ENCODE peak calls at places on chromosome 5, in four cellular contexts. S is H1, V is GM12878, D is HepG2. T is an unnamed sample.

GRCh38 chr5:30781642-30782041 is 411.8 kb upstream of the CDH6 start:
- DNase-seq in V (no peak), S (no peak), D (no peak), T (no peak)

GRCh38 chr5:120464627-120465280 is 654 bp downstream of the PRR16 start:
- DNase-seq in S (no peak), V (no peak), D (no peak), T (no peak)

GRCh38 chr5:75886706-75887105 is 169.5 kb upstream of the POC5 start:
- DNase-seq in S (no peak), V (no peak), D (no peak), T (no peak)

GRCh38 chr5:89315194-89315593 is 432.2 kb upstream of the MEF2C start:
- DNase-seq in S (no peak), V (no peak), D (no peak), T (no peak)

GRCh38 chr5:119179857-119180641 is 109.2 kb downstream of the DMXL1 start:
- DNase-seq in V (no peak), D (no peak), S (no peak), T (no peak)

GRCh38 chr5:160774006-160774405 is 78.0 kb downstream of the ATP10B start:
- DNase-seq in S (no peak), D (no peak), V (no peak), T (no peak)

GRCh38 chr5:125874057-125874456 is 549.2 kb upstream of the GRAMD2B start:
- DNase-seq in S (no peak), V (no peak), D (no peak), T (no peak)

GRCh38 chr5:107257885-107258520 is 412.7 kb downstream of the EFNA5 start:
- DNase-seq in V (peak), S (no peak), D (no peak), T (no peak)

GRCh38 chr5:178207917-178208280 is 3.6 kb downstream of the HNRNPAB start:
- DNase-seq in S (no peak), D (no peak), V (no peak), T (no peak)

GRCh38 chr5:29161897-29162296 is 2031.6 kb upstream of the CDH6 start:
- DNase-seq in D (no peak), S (no peak), V (no peak), T (no peak)

GRCh38 chr5:154087260-154087659 is 48.5 kb downstream of the MFAP3 start:
- DNase-seq in D (no peak), S (no peak), V (no peak), T (no peak)

GRCh38 chr5:31937703-31938102 is 236.4 kb downstream of the GOLPH3 start:
- DNase-seq in V (no peak), D (no peak), S (no peak), T (no peak)

GRCh38 chr5:101976933-101977332 is 319.2 kb downstream of the SLCO4C1 start:
- DNase-seq in D (no peak), S (no peak), V (no peak), T (no peak)

GRCh38 chr5:168219515-168220410 is 71.7 kb upstream of the WWC1 start:
- DNase-seq in D (peak), S (peak), V (peak), T (peak)
- TF ChIP-seq SRF in D (no peak), S (no peak), V (no peak), T (no peak)

GRCh38 chr5:15008476-15008875 is 136.9 kb upstream of the ANKH start:
- DNase-seq in S (no peak), V (no peak), D (peak), T (no peak)

GRCh38 chr5:15010936-15011335 is 139.4 kb upstream of the ANKH start:
- DNase-seq in V (no peak), D (peak), S (no peak), T (no peak)

GRCh38 chr5:15009420-15009819 is 137.8 kb upstream of the ANKH start:
- DNase-seq in V (no peak), S (no peak), D (peak), T (no peak)

GRCh38 chr5:15007549-15008142 is 136.1 kb upstream of the ANKH start:
- DNase-seq in V (no peak), S (no peak), D (no peak), T (no peak)

DNA sequence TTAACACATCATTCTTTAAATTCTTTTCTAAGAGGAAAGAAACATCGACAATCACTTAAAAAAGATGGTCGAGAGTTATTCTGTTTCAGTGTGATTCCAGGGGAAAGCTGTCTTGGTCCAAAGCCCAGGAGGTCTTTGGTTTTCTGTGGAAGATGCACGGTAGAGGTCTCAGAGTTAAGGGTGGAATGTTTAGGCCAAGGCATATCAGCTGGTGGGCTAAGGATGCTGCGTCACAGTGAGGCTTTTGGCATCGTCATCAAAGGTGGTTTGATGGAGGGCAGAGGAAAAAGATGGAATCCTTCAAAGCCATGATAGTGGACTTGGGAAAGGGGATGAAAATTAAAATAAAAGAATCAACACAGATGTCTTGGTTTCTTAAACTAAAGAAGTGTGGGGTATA is 137.3 kb upstream of the ANKH start:
- DNase-seq in D (peak), V (no peak), S (no peak), T (no peak)
- TF ChIP-seq CHD2 in D (no peak), V (no peak), S (no peak), T (no peak)

GRCh38 chr5:157219491-157220271 is 39.0 kb downstream of the ITK start:
- DNase-seq in S (no peak), V (peak), D (no peak), T (no peak)

GRCh38 chr5:157217289-157218024 is 36.8 kb downstream of the ITK start:
- DNase-seq in D (no peak), S (no peak), V (no peak), T (no peak)

GRCh38 chr5:157225463-157226422 is 40.2 kb upstream of the CYFIP2 start:
- DNase-seq in D (no peak), S (no peak), V (no peak), T (no peak)

DNA sequence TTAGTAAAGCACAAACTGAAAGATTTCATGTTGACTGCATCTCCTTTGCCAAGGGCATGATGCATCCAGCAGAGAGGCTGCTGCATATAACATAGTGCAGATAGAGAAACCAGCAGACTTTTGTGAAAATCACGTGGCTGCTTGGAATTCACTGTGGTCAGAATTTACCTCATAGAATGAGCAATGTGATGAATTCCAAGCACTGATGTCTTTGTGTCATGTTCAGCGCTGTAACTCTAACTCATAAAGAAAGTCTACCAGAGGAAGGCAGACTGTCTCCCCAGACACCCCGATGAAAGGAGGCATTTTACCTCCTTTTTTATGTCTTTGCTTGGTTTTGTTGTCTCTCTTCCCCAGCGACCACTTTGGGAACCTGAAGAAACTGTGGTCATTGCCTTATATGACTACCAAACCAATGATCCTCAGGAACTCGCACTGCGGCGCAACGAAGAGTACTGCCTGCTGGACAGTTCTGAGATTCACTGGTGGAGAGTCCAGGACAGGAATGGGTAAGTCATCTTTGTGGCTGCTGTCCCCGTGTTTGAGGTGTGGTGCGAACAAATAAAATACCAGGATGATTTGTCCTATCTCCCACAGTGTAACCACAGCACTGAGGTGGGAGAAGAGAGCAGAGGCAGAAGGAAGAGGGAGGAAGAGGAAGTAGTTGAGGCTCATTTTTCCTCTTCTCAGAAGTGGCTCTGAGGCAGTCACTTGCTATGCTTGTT is 42.0 kb downstream of the ITK start:
- DNase-seq in S (no peak), V (no peak), D (no peak), T (no peak)
- TF ChIP-seq SRF in S (no peak), V (no peak), D (no peak), T (no peak)

GRCh38 chr5:103275851-103276250 is 17.3 kb downstream of the MACIR start:
- DNase-seq in D (no peak), V (no peak), S (no peak), T (no peak)

GRCh38 chr5:103272377-103272776 is 13.8 kb downstream of the MACIR start:
- DNase-seq in S (no peak), V (no peak), D (no peak), T (no peak)

GRCh38 chr5:103270581-103270980 is 12.0 kb downstream of the MACIR start:
- DNase-seq in S (no peak), D (no peak), V (no peak), T (no peak)

GRCh38 chr5:103273952-103274351 is 15.4 kb downstream of the MACIR start:
- DNase-seq in D (no peak), V (no peak), S (no peak), T (no peak)

GRCh38 chr5:103271570-103272289 is 13.2 kb downstream of the MACIR start:
- DNase-seq in S (no peak), V (no peak), D (no peak), T (no peak)
- TF ChIP-seq CHD2 in S (no peak), V (no peak), D (no peak), T (no peak)

GRCh38 chr5:77282337-77283027 is 72.0 kb downstream of the PDE8B start:
- DNase-seq in V (no peak), S (no peak), D (no peak), T (no peak)
- TF ChIP-seq SRF in V (no peak), S (no peak), D (no peak), T (no peak)

DNA sequence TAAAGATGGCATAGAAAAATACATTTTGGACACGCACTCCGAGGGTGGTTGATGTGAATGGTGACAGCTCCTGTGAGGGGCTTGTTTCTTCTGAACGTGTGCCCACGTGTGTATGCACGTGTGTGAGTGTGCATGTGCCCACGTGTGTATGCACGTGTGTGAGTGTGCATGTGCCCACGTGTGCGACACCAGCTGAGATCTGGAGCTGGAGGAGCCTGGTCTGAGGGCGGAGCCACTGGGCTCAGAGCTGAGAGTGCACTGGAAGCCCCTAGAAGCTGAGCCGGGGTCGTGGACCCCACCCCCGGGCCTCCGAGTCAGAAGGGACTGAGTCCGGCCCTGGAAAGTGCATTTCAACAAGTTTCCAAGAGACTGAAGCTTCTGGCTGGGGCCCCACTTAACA is 282.5 kb upstream of the IRX4 start:
- DNase-seq in V (no peak), D (no peak), S (no peak), T (no peak)
- TF ChIP-seq CHD2 in V (no peak), D (no peak), S (no peak), T (no peak)

DNA sequence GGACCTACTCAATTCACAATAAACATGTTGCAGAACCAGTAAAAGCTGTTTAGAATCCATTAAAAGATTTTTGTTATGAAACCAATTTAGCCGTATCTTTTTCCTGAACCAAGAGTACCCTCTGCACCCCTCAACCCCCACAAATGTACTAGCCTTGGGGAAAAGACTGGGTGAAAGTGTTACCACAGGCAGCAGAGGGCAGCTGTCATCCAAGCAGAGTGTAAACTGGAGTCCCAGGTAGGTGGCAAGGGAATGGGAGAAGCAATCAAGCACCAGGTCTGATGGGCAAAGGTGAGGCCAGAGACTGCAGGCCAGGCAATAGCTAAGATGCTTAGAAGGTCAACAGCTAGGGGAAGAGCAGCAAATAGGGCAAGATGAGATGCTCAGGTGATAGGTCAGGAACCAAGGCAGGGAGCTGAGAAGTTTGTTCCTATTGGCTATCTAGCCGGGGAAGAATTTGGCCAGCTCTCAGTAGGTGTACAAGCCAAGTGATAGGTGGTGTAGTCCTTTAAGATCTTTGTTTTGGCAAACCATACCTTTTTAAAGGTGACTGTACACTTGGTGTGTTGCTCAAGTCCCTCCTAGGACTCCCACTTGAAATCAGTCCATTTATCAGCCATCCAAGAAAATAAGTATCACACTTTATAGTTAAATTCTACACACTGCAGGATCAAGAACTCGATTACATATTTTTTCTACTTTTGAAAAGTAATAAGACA is 77.8 kb upstream of the CCDC112 start:
- DNase-seq in V (no peak), D (no peak), S (no peak), T (no peak)
- TF ChIP-seq SRF in V (no peak), D (no peak), S (no peak), T (no peak)

DNA sequence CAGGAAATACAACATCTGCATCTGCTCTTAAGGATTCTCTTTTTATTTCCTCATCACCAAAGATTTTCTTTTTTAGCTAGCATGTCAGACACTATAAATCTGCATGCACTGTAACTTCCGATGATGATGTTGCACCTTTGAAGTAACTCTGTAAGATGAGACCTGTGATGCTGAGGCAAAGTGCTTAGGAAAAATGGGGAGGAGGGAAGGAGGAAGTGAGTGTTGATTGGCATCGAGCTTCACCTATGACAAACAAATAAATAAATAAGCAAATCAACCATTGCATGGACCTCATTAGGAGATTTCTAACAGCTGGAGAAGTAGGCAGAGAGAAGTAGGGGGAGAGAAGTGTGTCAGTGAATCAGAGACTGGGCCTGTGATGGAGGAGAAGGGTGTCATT is 52.6 kb downstream of the ENC1 start:
- DNase-seq in D (no peak), V (no peak), S (no peak), T (no peak)
- TF ChIP-seq CHD2 in D (no peak), V (no peak), S (no peak), T (no peak)

T was measured in K562.